ENCODE peak calls at places on chromosomes 3 and 15, in ten cellular contexts. Z is testis, E is fibroblast of pulmonary artery, R is esophagus squamous epithelium, F is colonic mucosa, H is BJ, N is GM12865, O is stomach, G is heart right ventricle, M is left ventricle myocardium inferior. U is an unnamed sample.

GRCh38 chr3:112676659-112677234 is 35.8 kb upstream of the CCDC80 start:
- DNase-seq in Z (peak), E (peak), H (peak), M (peak), R (peak), F (peak), G (peak), O (peak), N (peak), U (peak)

GRCh38 chr3:26061947-26062346 is 272.1 kb downstream of the OXSM start:
- DNase-seq in F (no peak), G (no peak), N (no peak), H (no peak), O (no peak), R (no peak), Z (no peak), M (no peak), E (no peak), U (no peak)

GRCh38 chr3:76735153-76735552 is 304.7 kb upstream of the ROBO2 start:
- DNase-seq in Z (no peak), M (no peak), E (no peak), R (no peak), O (no peak), N (no peak), F (no peak), G (no peak), H (no peak), U (no peak)

GRCh38 chr3:61809879-61810278 is 248.5 kb downstream of the PTPRG start:
- DNase-seq in M (peak), R (no peak), O (peak), F (peak), Z (peak), G (peak), H (no peak), E (peak), N (no peak), U (no peak)

GRCh38 chr3:181794036-181794790 is 82.5 kb downstream of the SOX2 start:
- DNase-seq in Z (no peak), F (no peak), R (no peak), G (no peak), E (no peak), N (no peak), O (no peak), M (no peak), H (no peak), U (no peak)

GRCh38 chr3:122789585-122790273 is 3.9 kb downstream of the HSPBAP1 start:
- DNase-seq in F (no peak), Z (no peak), G (no peak), R (no peak), N (no peak), E (no peak), O (no peak), H (no peak), M (no peak), U (no peak)

GRCh38 chr3:47577583-47578118 is 1.0 kb downstream of the CSPG5 start:
- DNase-seq in M (no peak), O (no peak), F (peak), Z (no peak), R (no peak), E (no peak), N (no peak), H (no peak), G (no peak), U (no peak)

GRCh38 chr15:50330921-50331320 is 24.1 kb downstream of the GABPB1 start:
- DNase-seq in N (peak), R (no peak), G (no peak), Z (no peak), M (no peak), E (peak), O (no peak), F (no peak), H (no peak), U (no peak)

GRCh38 chr15:48391950-48392349 is 60.7 kb downstream of the DUT start:
- DNase-seq in E (no peak), O (no peak), R (no peak), Z (no peak), G (no peak), M (no peak), F (no peak), H (no peak), N (no peak), U (no peak)

GRCh38 chr3:194447161-194447560 is 39.6 kb downstream of the ATP13A3 start:
- DNase-seq in O (peak), H (no peak), G (no peak), F (no peak), M (no peak), N (no peak), R (no peak), E (no peak), Z (no peak), U (no peak)

GRCh38 chr3:64730651-64731050 is 42.9 kb upstream of the ADAMTS9 start:
- DNase-seq in E (no peak), M (no peak), G (no peak), N (no peak), O (no peak), Z (no peak), H (no peak), R (no peak), F (no peak), U (no peak)

GRCh38 chr3:195003006-195003892 is 267.7 kb downstream of the XXYLT1 start:
- DNase-seq in N (no peak), O (no peak), R (no peak), G (peak), H (no peak), M (peak), F (peak), Z (peak), E (peak), U (no peak)

GRCh38 chr15:78808550-78808949 is 2.7 kb downstream of the ADAMTS7 start:
- DNase-seq in N (peak), M (peak), Z (peak), H (no peak), E (peak), O (no peak), R (no peak), F (peak), G (peak), U (no peak)

GRCh38 chr15:62277816-62278394 is 112.8 kb upstream of the C2CD4B start:
- DNase-seq in N (no peak), R (no peak), E (no peak), M (no peak), G (no peak), F (no peak), H (no peak), Z (no peak), O (no peak), U (no peak)

GRCh38 chr3:99548674-99549073 is 89.7 kb upstream of the COL8A1 start:
- DNase-seq in M (no peak), F (no peak), Z (no peak), H (no peak), N (no peak), G (no peak), E (peak), O (no peak), R (no peak), U (no peak)

GRCh38 chr3:192639987-192640386 is 87.4 kb downstream of the FGF12 start:
- DNase-seq in G (no peak), O (no peak), H (no peak), F (no peak), R (no peak), N (no peak), Z (no peak), E (no peak), M (no peak), U (no peak)

DNA sequence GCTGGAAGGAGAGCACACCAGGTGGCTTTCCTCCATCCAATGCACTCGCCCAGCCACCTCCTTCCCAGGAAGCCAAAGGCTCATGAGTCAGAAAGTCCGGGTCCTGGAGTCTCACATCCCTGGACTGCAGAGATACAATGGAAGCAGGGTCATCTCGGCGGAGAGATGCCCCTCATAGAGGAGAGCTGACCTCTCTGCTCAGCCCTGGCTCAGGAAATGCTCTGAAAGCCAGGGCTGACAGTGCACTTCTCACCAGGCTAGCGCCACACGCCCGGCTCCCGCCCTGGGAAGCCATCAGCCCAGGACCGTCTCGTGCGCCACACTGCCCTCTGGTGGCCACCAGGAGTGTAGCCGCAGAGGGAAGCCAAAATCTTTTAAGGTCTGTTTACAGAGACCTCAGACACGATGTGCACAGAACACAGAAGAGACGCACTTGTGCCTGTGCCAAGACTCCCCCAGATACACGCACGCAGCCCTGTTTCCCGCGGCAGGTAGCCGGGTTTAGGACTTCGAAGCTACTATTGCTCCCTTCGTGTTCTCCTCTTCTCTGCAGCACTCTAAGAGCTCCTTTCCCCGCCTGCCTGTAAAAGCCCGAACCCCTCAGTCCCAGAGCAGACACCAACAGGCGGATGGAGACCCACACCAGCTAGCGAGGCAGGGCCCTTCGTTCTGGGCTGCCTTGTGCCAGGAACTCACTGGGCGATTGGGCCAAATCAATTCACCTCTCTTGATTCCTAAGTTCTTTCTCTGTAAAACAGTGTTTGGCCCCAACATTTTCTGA is 9.7 kb downstream of the NTRK3 start:
- DNase-seq in O (peak), H (no peak), F (peak), R (no peak), Z (peak), M (peak), N (peak), G (peak), E (peak), U (no peak)
- H3K4me3 ChIP-seq in O (peak), H (no peak), F (no peak), R (no peak), Z (no peak), M (no peak), N (no peak), G (no peak), E (no peak), U (no peak)

DNA sequence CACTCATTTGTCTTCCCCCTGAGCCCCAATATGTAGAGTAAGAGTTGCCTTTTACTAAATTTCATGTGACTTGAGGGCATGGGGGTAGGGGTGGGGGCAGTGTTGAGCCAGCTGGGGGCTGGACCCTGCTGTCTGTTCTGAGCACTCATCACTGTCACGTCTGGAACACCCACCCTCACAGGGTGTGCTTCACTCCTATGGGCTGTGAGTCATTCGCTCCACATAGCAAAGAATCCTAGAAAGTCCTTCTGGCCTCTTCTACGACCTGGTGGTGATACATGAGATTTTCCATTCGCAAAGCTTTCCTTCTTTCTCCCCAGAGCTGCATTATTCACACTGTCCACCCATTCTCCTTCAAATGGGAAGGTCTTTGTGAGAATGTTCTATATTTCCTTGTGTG is 43.6 kb upstream of the MGLL start:
- DNase-seq in R (no peak), G (no peak), H (no peak), M (no peak), F (no peak), E (peak), Z (no peak), O (no peak), N (no peak), U (no peak)
- TF ChIP-seq CTCF in R (no peak), G (no peak), H (peak), M (no peak), F (no peak), E (peak), Z (no peak), O (no peak), N (no peak), U (peak)

DNA sequence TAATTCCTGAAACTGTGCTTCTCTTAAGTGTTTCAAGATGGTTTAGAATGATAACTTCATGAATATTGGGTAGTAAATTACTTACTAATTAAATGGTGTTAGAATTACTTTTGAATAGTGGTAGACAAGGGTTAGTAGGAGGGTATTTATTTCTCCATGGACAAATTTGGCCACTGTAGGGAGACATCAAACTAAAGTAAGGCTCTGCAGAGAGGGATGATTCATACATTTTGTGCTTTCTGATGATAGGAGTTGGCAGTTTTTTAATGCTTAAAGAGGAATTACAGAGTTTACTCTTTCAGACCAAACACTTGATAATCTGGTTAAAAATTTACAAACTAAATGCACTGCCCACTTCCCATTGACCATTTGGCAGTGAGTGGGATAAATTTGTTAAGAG is 127.6 kb downstream of the NAALADL2 start:
- DNase-seq in N (no peak), H (no peak), M (no peak), E (peak), O (no peak), F (no peak), Z (no peak), G (no peak), R (no peak), U (no peak)
- H3K4me3 ChIP-seq in N (no peak), H (no peak), M (no peak), E (no peak), O (no peak), F (no peak), Z (no peak), G (no peak), R (no peak), U (no peak)

GRCh38 chr3:159825216-159825854 is 163.3 kb upstream of the IL12A start:
- DNase-seq in H (no peak), M (no peak), O (no peak), R (no peak), N (no peak), G (no peak), E (no peak), F (no peak), Z (no peak), U (no peak)
- TF ChIP-seq CTCF in H (no peak), M (no peak), O (no peak), R (no peak), N (no peak), G (no peak), E (no peak), F (no peak), Z (no peak), U (peak)

DNA sequence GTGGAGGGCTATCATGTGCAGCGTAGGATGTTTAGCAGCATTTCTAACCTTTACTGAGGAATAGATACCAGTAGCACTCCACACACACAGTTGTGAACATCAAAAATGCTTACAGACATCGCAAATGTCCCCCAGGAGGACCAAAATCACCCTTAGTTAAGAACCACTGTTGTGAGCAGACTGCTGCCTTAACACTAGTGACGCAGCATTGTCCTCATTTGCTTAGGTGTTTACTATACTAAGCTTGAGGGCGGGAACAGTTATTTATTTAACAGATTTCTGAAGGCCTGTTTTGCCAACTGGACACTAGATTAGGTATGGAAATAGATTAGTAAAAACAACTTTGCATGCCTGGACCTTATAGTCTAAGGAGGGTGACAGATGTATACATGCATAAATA is 2.3 kb downstream of the PPP2R3A start:
- DNase-seq in O (no peak), F (no peak), E (no peak), R (no peak), H (no peak), G (no peak), Z (no peak), N (no peak), M (no peak), U (no peak)
- H3K4me3 ChIP-seq in O (peak), F (no peak), E (no peak), R (no peak), H (no peak), G (no peak), Z (no peak), N (no peak), M (peak), U (peak)

GRCh38 chr3:141397996-141398395 is 29.7 kb downstream of the ZBTB38 start:
- DNase-seq in Z (no peak), H (no peak), M (no peak), E (no peak), R (no peak), O (no peak), F (no peak), G (no peak), N (no peak), U (no peak)
- TF ChIP-seq CTCF in Z (no peak), H (no peak), M (no peak), E (no peak), R (no peak), O (no peak), F (no peak), G (no peak), N (no peak), U (no peak)

GRCh38 chr15:85623648-85624047 is 171.1 kb downstream of the KLHL25 start:
- DNase-seq in N (no peak), G (no peak), O (no peak), Z (no peak), M (no peak), E (no peak), H (no peak), R (no peak), F (no peak), U (no peak)

GRCh38 chr15:85622432-85622831 is 172.3 kb downstream of the KLHL25 start:
- DNase-seq in R (no peak), H (no peak), G (no peak), E (no peak), M (no peak), O (no peak), N (no peak), Z (no peak), F (no peak), U (no peak)

GRCh38 chr15:85618956-85619491 is 175.7 kb downstream of the KLHL25 start:
- DNase-seq in F (peak), R (no peak), N (peak), Z (peak), M (peak), G (peak), E (peak), H (peak), O (peak), U (peak)

GRCh38 chr15:85620321-85621044 is 174.2 kb downstream of the KLHL25 start:
- DNase-seq in M (no peak), H (peak), E (peak), O (no peak), F (no peak), N (no peak), Z (peak), G (peak), R (no peak), U (no peak)

GRCh38 chr15:85621096-85621495 is 173.6 kb downstream of the KLHL25 start:
- DNase-seq in H (no peak), O (no peak), M (no peak), G (no peak), R (no peak), N (no peak), F (no peak), E (no peak), Z (peak), U (no peak)
- H3K4me3 ChIP-seq in H (peak), O (peak), M (peak), G (peak), R (peak), N (no peak), F (peak), E (peak), Z (peak), U (no peak)